ENCODE peak calls at places on chromosomes 4 and X, in five cellular contexts. J is Peyer's patch, Y is cardiac muscle cell, B is left ventricle myocardium inferior, Z is AG04450. V is an unnamed sample. For H3K27me3, the result is how much of the 10 kb centered on the place peaks cover.

GRCh38 chr4:95092762-95093161 is 335.0 kb downstream of the BMPR1B start:
- DNase-seq in Z (no peak), B (no peak), J (no peak), Y (no peak), V (no peak)

GRCh38 chr4:127012549-127012948 is 620.2 kb upstream of the INTU start:
- DNase-seq in B (no peak), Z (no peak), Y (peak), J (no peak), V (no peak)

GRCh38 chr4:156837625-156838345 is 133.8 kb downstream of the PDGFC start:
- DNase-seq in Y (no peak), J (no peak), B (no peak), Z (no peak), V (no peak)

GRCh38 chrX:40501456-40501855 is 79.3 kb upstream of the ATP6AP2 start:
- DNase-seq in B (no peak), Z (no peak), J (no peak), Y (no peak), V (no peak)

GRCh38 chrX:39648548-39649254 is 449.1 kb downstream of the BCOR start:
- DNase-seq in B (no peak), J (no peak), Z (no peak), Y (no peak), V (no peak)

GRCh38 chr4:103268746-103269145 is 70.6 kb upstream of the CENPE start:
- DNase-seq in Y (no peak), J (no peak), Z (no peak), B (no peak), V (no peak)

GRCh38 chr4:170391066-170391754 is 301.5 kb upstream of the AADAT start:
- DNase-seq in B (no peak), Y (no peak), J (no peak), Z (no peak), V (no peak)

GRCh38 chr4:71004281-71004851 is 10.9 kb downstream of the DCK start:
- DNase-seq in B (no peak), Z (no peak), J (peak), Y (no peak), V (no peak)

GRCh38 chr4:70801265-70801809 is 38.4 kb downstream of the GRSF1 start:
- DNase-seq in Z (no peak), J (no peak), B (no peak), Y (no peak), V (no peak)

GRCh38 chrX:152600853-152601635 is 36.7 kb upstream of the GABRQ start:
- DNase-seq in Y (no peak), Z (no peak), J (no peak), B (no peak), V (no peak)

GRCh38 chr4:75800972-75801371 is 76.6 kb downstream of the USO1 start:
- DNase-seq in Y (no peak), B (no peak), Z (no peak), J (no peak), V (no peak)

GRCh38 chrX:15509845-15510244 is 9.2 kb downstream of the BMX start:
- DNase-seq in J (no peak), B (no peak), Z (no peak), Y (no peak), V (no peak)

GRCh38 chr4:31193516-31193915 is 473.3 kb downstream of the PCDH7 start:
- DNase-seq in J (no peak), B (no peak), Y (no peak), Z (no peak), V (no peak)

GRCh38 chr4:6928067-6928466 is 18.4 kb downstream of the TBC1D14 start:
- DNase-seq in Y (no peak), B (no peak), J (no peak), Z (no peak), V (no peak)

GRCh38 chr4:148515248-148515647 is 73.0 kb upstream of the NR3C2 start:
- DNase-seq in Z (no peak), J (no peak), B (no peak), Y (peak), V (no peak)

GRCh38 chr4:110514889-110515479 is 39.0 kb downstream of the ENPEP start:
- DNase-seq in J (no peak), Z (no peak), B (no peak), Y (peak), V (no peak)

GRCh38 chrX:123408856-123409737 is 225.0 kb downstream of the GRIA3 start:
- DNase-seq in Z (no peak), B (no peak), J (no peak), Y (peak), V (no peak)

DNA sequence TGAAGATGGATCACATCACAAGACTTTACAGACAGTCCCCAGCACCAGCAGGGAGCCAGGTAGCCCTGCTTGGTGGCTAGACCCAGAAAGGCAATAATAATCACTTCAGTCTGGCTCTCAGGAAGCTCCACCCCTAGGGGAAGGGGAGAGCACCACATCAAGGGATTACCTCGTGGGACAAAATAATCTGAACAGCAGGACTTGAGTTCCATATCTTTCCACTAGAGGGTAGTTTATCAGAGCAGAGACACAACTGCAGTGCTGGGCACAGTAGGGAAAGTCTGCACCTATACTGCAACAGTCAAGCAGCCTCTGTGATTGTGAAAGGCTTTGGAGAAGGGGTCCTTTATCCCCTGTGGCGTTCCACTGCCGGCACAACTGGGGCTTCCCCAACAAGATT is 547.0 kb upstream of the POU3F4 start:
- DNase-seq in Y (no peak), J (no peak), Z (no peak), B (no peak), V (no peak)
- H3K27me3 ChIP-seq in Y (under half), J (under half), Z (under half), B (under half), V (under half)

DNA sequence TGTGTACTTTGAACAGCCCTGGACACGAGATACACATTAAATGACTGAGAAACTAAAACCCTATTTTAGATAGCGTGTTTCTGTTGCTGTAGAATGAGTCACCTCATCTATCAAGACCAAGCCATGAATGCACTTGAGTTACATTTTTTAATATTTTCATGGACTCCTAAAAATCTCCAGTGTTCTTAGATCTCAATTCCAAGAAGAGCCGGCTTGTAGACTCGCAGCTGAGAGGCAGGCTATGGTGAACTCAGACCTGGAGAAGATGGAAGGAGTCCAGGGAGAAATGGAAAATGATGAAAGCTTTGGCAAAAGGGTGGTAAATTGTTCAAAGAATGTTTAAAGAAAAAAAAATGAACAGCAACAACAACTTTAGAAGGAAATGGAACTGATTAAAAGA is 129.9 kb downstream of the MXRA5 start:
- DNase-seq in Z (no peak), B (no peak), Y (no peak), J (no peak), V (no peak)
- H3K27ac ChIP-seq in Z (no peak), B (no peak), Y (no peak), J (no peak), V (no peak)

GRCh38 chrX:56130013-56130412 is 102.1 kb upstream of the KLF8 start:
- DNase-seq in J (no peak), B (no peak), Y (no peak), Z (no peak), V (no peak)
- H3K27me3 ChIP-seq in J (under half), B (under half), Y (under half), Z (under half), V (under half)

DNA sequence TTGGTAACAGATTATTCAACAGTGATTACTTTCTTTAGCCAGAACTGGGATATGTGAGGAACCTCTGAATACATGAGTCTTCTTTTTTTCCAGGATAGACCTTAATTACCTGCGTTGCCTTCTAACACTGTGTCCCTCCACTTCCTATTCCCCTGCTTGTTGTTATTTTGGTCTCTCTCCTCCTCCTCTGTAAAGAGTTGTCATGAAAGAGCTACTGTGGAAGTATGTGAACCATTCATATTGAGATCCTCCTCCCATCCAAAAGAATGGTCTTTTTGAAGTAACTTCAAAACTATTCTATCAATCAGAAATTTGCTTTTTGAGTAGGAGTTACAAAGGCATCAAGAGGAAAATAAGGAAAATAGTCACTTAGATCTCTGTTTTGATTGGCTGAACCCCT is 420.0 kb upstream of the TENM3 start:
- DNase-seq in Y (no peak), Z (no peak), J (no peak), B (no peak), V (no peak)
- H3K27ac ChIP-seq in Y (no peak), Z (no peak), J (no peak), B (no peak), V (no peak)

DNA sequence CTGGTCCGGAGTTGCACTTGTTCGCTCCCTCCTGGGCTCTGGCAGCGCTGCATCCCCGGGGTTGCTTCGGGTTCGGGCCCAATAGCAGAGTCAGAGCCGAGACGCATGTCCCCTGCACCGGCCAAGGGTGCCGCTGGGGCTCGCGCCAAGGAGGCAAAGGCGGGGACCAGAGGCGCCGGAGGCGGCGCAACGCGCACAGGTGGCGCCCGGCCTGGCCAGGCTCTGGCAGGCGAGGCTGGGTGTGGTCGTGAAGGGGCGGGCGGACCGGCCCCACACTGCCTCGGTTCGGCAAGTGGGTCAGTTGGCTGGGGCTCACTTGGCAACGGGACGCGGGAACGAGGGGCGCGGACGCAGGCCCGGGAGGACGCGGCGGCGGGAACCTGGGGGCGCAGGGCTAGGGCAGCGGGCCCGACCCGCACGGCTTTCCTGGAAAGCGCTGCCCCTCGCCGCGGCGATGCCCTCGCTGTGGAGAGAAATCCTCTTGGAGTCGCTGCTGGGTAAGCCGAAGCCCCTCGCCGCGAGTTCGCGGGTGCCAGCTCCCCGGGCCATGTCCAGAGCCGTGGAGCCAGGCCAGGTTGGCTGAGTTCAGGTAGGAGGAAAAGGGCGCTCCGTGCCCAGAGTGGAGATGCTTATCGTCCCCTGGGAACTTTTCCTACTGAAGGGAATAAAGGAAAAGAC is at the start of gene CWH43:
- DNase-seq in B (no peak), J (no peak), Y (no peak), Z (no peak), V (no peak)
- H3K27me3 ChIP-seq in B (half or more), J (under half), Y (half or more), Z (under half), V (under half)

GRCh38 chr4:119898211-119898610 is 168.4 kb downstream of the MAD2L1 start:
- DNase-seq in B (no peak), Z (no peak), J (no peak), Y (no peak), V (no peak)

GRCh38 chr4:119897260-119897659 is 169.4 kb downstream of the MAD2L1 start:
- DNase-seq in B (no peak), Y (no peak), Z (no peak), J (no peak), V (no peak)

GRCh38 chr4:119894650-119895208 is 171.9 kb downstream of the MAD2L1 start:
- DNase-seq in J (no peak), Z (no peak), B (no peak), Y (no peak), V (no peak)
- H3K27ac ChIP-seq in J (no peak), Z (no peak), B (no peak), Y (no peak), V (no peak)